ENCODE peak calls at places on chromosomes 7 and 10, in five cellular contexts. O is activated B cell treated with CpG ODN at 0.5 μM for 24 hours, G is kidney, J is mammary epithelial cell, W is WERI-Rb-1. V is an unnamed sample.

GRCh38 chr10:72697711-72698110 is 5.8 kb downstream of the MCU start:
- DNase-seq in O (no peak), G (no peak), J (no peak), W (no peak), V (no peak)

GRCh38 chr7:116142850-116143249 is 67.5 kb upstream of the TES start:
- DNase-seq in O (no peak), G (no peak), J (no peak), W (no peak), V (no peak)

GRCh38 chr7:69342154-69342884 is 256.0 kb upstream of the AUTS2 start:
- DNase-seq in O (no peak), G (no peak), J (no peak), W (no peak), V (no peak)

GRCh38 chr10:96216775-96217174 is 54.6 kb downstream of the BLNK start:
- DNase-seq in O (no peak), G (no peak), J (no peak), W (no peak), V (no peak)

GRCh38 chr7:131861620-131862346 is 305.4 kb upstream of the PODXL start:
- DNase-seq in O (no peak), G (no peak), J (no peak), W (no peak), V (no peak)

GRCh38 chr7:100472854-100473499 is 6.0 kb downstream of the TSC22D4 start:
- DNase-seq in O (no peak), G (peak), J (peak), W (no peak), V (no peak)

GRCh38 chr10:78968300-78968943 is 100.3 kb upstream of the ZMIZ1 start:
- DNase-seq in O (no peak), G (peak), J (no peak), W (no peak), V (no peak)

GRCh38 chr10:70892631-70893030 is 4.3 kb upstream of the PCBD1 start:
- DNase-seq in O (no peak), G (no peak), J (no peak), W (no peak), V (no peak)

GRCh38 chr7:125984795-125985194 is 1055.2 kb upstream of the POT1 start:
- DNase-seq in O (no peak), G (no peak), J (no peak), W (no peak), V (no peak)

GRCh38 chr10:31836569-31837406 is 91.8 kb downstream of the ARHGAP12 start:
- DNase-seq in O (no peak), G (no peak), J (peak), W (peak), V (peak)

GRCh38 chr7:107169120-107170050 is 582 bp downstream of the HBP1 start:
- DNase-seq in O (peak), G (peak), J (peak), W (peak), V (peak)
- TF ChIP-seq CTCF in O (no peak), G (peak), J (no peak), W (peak), V (no peak)

DNA sequence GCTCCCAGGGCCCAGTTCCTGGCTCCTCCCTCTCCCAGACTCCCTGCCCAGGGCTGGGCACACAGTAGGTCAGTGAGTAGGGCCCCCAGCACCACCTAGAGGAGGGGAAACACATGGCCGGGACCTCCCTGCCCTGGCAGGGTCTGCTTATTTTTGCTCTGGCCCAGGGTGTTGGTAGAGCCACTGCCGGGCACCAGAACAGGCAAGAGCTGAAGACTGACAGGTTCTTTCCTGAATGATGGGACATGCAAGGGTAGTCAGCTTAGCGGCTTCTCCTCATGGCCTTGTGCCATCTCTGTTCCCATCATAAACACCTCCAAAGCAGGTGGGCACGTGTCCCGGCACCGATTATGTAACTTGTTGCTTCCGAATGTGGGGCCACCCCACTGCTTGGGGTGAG is 86.5 kb downstream of the NEURL1 start:
- DNase-seq in O (no peak), G (no peak), J (no peak), W (no peak), V (no peak)
- TF ChIP-seq CTCF in O (no peak), G (no peak), J (no peak), W (peak), V (no peak)

DNA sequence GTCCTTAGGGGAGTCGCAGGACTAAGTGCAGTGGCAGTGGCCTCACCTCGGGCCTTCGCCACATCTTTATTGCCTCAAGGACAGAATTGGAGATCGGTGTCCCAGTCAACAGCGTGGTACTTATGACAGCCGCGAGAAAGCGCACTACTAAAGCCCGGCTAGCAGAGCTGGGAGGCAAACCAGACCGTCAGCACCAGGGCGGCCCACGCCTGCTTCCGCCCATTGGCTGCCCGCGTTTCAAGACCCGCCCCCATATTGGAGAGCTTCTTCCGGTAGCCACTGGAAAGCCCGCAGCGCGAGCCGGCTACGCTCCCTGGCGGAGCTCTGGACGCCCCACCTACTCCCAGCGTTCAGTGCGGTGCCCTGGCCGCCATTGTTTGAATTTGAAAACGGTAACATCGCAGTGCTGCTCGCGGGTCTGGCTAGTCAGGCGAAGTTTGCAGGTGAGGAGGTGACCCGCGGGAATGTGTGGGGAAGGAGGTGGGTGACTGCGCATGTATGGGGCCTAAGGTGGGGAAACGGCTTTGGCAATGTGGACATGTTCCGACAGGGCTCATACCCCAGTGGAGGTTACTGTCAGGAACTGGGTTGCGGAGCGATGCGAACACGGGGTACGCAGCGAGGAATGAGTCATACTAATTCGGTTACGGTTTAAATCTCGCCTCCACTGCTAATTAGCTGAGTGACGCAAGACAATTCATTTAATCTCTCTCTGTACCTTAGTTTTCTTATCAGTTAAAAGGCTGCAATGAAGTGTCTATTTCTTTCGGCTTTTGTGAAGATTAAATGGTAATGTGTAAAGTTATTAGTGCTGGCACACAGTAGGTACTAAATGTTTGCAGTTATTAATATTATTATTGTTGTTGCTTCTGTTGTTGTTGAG is at the start of gene KIF20B:
- DNase-seq in O (peak), G (peak), J (peak), W (peak), V (peak)
- TF ChIP-seq CTCF in O (no peak), G (peak), J (peak), W (peak), V (peak)

GRCh38 chr7:2651336-2651735 is 19.6 kb downstream of the TTYH3 start:
- DNase-seq in O (no peak), G (peak), J (no peak), W (no peak), V (no peak)
- TF ChIP-seq CTCF in O (no peak), G (no peak), J (no peak), W (no peak), V (peak)

DNA sequence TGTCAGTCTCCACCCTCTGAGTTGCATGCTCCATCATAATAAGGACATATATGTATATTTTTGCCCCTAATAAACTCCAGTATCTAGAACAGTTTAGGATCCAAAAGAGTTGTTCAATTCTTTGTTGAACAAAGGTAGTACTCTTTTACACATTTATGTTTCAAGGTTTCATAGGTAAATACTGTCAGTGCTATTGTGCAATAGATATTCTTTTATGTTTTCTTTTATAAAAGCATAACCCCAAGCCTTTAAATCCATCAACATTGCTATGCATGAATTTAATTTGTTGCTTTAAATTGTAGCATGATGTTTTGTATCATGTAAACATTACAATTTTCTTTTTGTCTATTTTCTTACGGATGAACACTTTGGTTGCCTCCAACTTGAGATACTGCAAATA is 469.7 kb upstream of the COBL start:
- DNase-seq in O (no peak), G (no peak), J (no peak), W (no peak), V (no peak)
- TF ChIP-seq CTCF in O (no peak), G (no peak), J (no peak), W (no peak), V (no peak)

GRCh38 chr7:29297194-29297890 is 102.8 kb downstream of the CHN2 start:
- DNase-seq in O (no peak), G (no peak), J (no peak), W (no peak), V (no peak)
- TF ChIP-seq CTCF in O (no peak), G (no peak), J (peak), W (peak), V (peak)

GRCh38 chr7:28276303-28276702 is 95.7 kb upstream of the JAZF1 start:
- DNase-seq in O (no peak), G (no peak), J (no peak), W (no peak), V (no peak)

GRCh38 chr7:28270536-28270935 is 89.9 kb upstream of the JAZF1 start:
- DNase-seq in O (no peak), G (no peak), J (no peak), W (no peak), V (no peak)

GRCh38 chr7:28269700-28270361 is 89.2 kb upstream of the JAZF1 start:
- DNase-seq in O (no peak), G (no peak), J (peak), W (no peak), V (peak)

GRCh38 chr7:28277364-28277763 is 96.8 kb upstream of the JAZF1 start:
- DNase-seq in O (no peak), G (no peak), J (no peak), W (no peak), V (no peak)

GRCh38 chr7:28272461-28272877 is 91.9 kb upstream of the JAZF1 start:
- DNase-seq in O (peak), G (no peak), J (no peak), W (peak), V (peak)
- TF ChIP-seq CTCF in O (no peak), G (peak), J (peak), W (peak), V (peak)